ENCODE peak calls at places on chromosomes 3 and 15, in eight cellular contexts. I is neural crest cell; D is HuH-7.5; Q is lower lobe of right lung; Y is T-helper 1 cell; L is stimulated activated CD4-positive, alpha-beta T cell treated with anti-CD3 and anti-CD28 coated beads, Interleukin-1b, Interleukin-23, amount 100 ng/mL, for 4 hours; F is right lobe of liver; V is NCI-H1105. O is an unnamed sample.

GRCh38 chr3:112778298-112779008 is 68.2 kb downstream of the CD200R1L start:
- DNase-seq in I (no peak), D (no peak), Q (no peak), Y (no peak), L (no peak), F (no peak), V (no peak), O (no peak)

GRCh38 chr3:53288214-53288613 is 32.4 kb upstream of the TKT start:
- DNase-seq in I (no peak), D (no peak), Q (no peak), Y (no peak), L (no peak), F (no peak), V (no peak), O (no peak)

GRCh38 chr15:66780172-66780972 is 78.3 kb downstream of the SMAD6 start:
- DNase-seq in I (no peak), D (no peak), Q (no peak), Y (no peak), L (no peak), F (no peak), V (no peak), O (no peak)

GRCh38 chr3:56894912-56895431 is 93.2 kb upstream of the ARHGEF3 start:
- DNase-seq in I (peak; percentile 8), D (no peak), Q (no peak), Y (no peak), L (no peak), F (no peak), V (no peak), O (no peak)

GRCh38 chr3:154954750-154955149 is 125.4 kb upstream of the MME start:
- DNase-seq in I (no peak), D (no peak), Q (no peak), Y (no peak), L (no peak), F (no peak), V (no peak), O (no peak)

GRCh38 chr3:112341386-112341785 is 8.4 kb downstream of the CD200 start:
- DNase-seq in I (no peak), D (no peak), Q (no peak), Y (no peak), L (no peak), F (no peak), V (no peak), O (no peak)

GRCh38 chr15:60933914-60934885 is 294.9 kb downstream of the RORA start:
- DNase-seq in I (no peak), D (no peak), Q (no peak), Y (no peak), L (no peak), F (no peak), V (peak; percentile 85), O (no peak)

GRCh38 chr3:143137637-143138036 is 18.1 kb downstream of the CHST2 start:
- DNase-seq in I (no peak), D (no peak), Q (no peak), Y (no peak), L (no peak), F (no peak), V (no peak), O (no peak)

GRCh38 chr3:134367869-134368750 is 6.1 kb downstream of the AMOTL2 start:
- DNase-seq in I (no peak), D (peak; percentile 18), Q (no peak), Y (no peak), L (no peak), F (no peak), V (no peak), O (no peak)

GRCh38 chr3:124707667-124708066 is 22.6 kb upstream of the UMPS start:
- DNase-seq in I (no peak), D (no peak), Q (no peak), Y (no peak), L (no peak), F (no peak), V (no peak), O (no peak)

GRCh38 chr3:190519886-190520285 is 6.0 kb downstream of the IL1RAP start:
- DNase-seq in I (no peak), D (no peak), Q (no peak), Y (no peak), L (no peak), F (no peak), V (no peak), O (no peak)

GRCh38 chr3:197694251-197694650 is 42.5 kb downstream of the RUBCN start:
- DNase-seq in I (no peak), D (no peak), Q (no peak), Y (no peak), L (no peak), F (no peak), V (no peak), O (no peak)

GRCh38 chr15:42502472-42502871 is 7.0 kb downstream of the SNAP23 start:
- DNase-seq in I (no peak), D (no peak), Q (no peak), Y (no peak), L (no peak), F (no peak), V (no peak), O (no peak)

GRCh38 chr3:18998069-18998468 is 150.2 kb upstream of the KCNH8 start:
- DNase-seq in I (no peak), D (no peak), Q (no peak), Y (no peak), L (no peak), F (no peak), V (no peak), O (no peak)

GRCh38 chr3:18097989-18098388 is 327.1 kb downstream of the SATB1 start:
- DNase-seq in I (no peak), D (no peak), Q (no peak), Y (no peak), L (no peak), F (no peak), V (no peak), O (no peak)

GRCh38 chr3:160213181-160213580 is 12.0 kb upstream of the C3orf80 start:
- DNase-seq in I (no peak), D (no peak), Q (no peak), Y (no peak), L (no peak), F (no peak), V (no peak), O (no peak)

GRCh38 chr3:181872887-181873286 is 161.2 kb downstream of the SOX2 start:
- DNase-seq in I (no peak), D (no peak), Q (no peak), Y (no peak), L (no peak), F (no peak), V (no peak), O (no peak)

GRCh38 chr3:126968995-126969385 is 13.9 kb upstream of the PLXNA1 start:
- DNase-seq in I (no peak), D (no peak), Q (no peak), Y (no peak), L (no peak), F (no peak), V (no peak), O (no peak)

GRCh38 chr15:74867562-74868458 is 5.4 kb downstream of the SCAMP2 start:
- DNase-seq in I (no peak), D (no peak), Q (peak; percentile 72), Y (no peak), L (no peak), F (no peak), V (no peak), O (no peak)

GRCh38 chr3:124014366-124014942 is 22.5 kb upstream of the ROPN1 start:
- DNase-seq in I (no peak), D (no peak), Q (no peak), Y (no peak), L (no peak), F (no peak), V (no peak), O (no peak)

GRCh38 chr15:67775265-67775664 is 50.0 kb upstream of the SKOR1 start:
- DNase-seq in I (no peak), D (no peak), Q (no peak), Y (no peak), L (no peak), F (no peak), V (no peak), O (no peak)

GRCh38 chr15:93859176-93859575 is 372.2 kb upstream of the MCTP2 start:
- DNase-seq in I (no peak), D (no peak), Q (no peak), Y (no peak), L (no peak), F (no peak), V (no peak), O (no peak)

GRCh38 chr3:128547368-128547987 is 54.5 kb upstream of the GATA2 start:
- DNase-seq in I (no peak), D (no peak), Q (no peak), Y (no peak), L (no peak), F (no peak), V (no peak), O (no peak)

GRCh38 chr3:14899993-14900618 is 47.3 kb upstream of the NR2C2 start:
- DNase-seq in I (no peak), D (peak; percentile 59), Q (no peak), Y (no peak), L (no peak), F (peak; percentile 89), V (peak; percentile 9), O (no peak)

GRCh38 chr15:62391565-62392262 is 226.6 kb upstream of the C2CD4B start:
- DNase-seq in I (peak; percentile 38), D (peak; percentile 32), Q (peak; percentile 53), Y (no peak), L (peak; percentile 25), F (peak; percentile 66), V (peak; percentile 45), O (peak; percentile 61)

GRCh38 chr15:63519041-63519440 is 14.6 kb downstream of the USP3 start:
- DNase-seq in I (no peak), D (no peak), Q (no peak), Y (no peak), L (no peak), F (no peak), V (no peak), O (no peak)

GRCh38 chr3:143644370-143645089 is 203.7 kb downstream of the SLC9A9 start:
- DNase-seq in I (peak; percentile 31), D (peak; percentile 21), Q (peak; percentile 56), Y (no peak), L (no peak), F (no peak), V (peak; percentile 84), O (peak; percentile 45)

GRCh38 chr3:18735013-18735412 is 309.9 kb upstream of the SATB1 start:
- DNase-seq in I (no peak), D (no peak), Q (no peak), Y (no peak), L (no peak), F (no peak), V (no peak), O (no peak)

GRCh38 chr3:62688050-62688449 is 187.2 kb downstream of the CADPS start:
- DNase-seq in I (no peak), D (no peak), Q (no peak), Y (no peak), L (no peak), F (no peak), V (no peak), O (no peak)

O was measured in glutamatergic neuron.